ENCODE peak calls at places on chromosomes 5 and 9, in ten cellular contexts. W is pancreas, E is astrocyte, H is GM12865, K is esophagus squamous epithelium, X is kidney, M is NT2/D1, N is GM23248, I is lower leg skin, L is AG04450. Z is an unnamed sample.

GRCh38 chr5:172395483-172395882 is 58.8 kb downstream of the SH3PXD2B start:
- DNase-seq in N (no peak), H (no peak), I (no peak), L (no peak), X (no peak), M (no peak), E (no peak), W (no peak), K (no peak), Z (peak; percentile 68)

GRCh38 chr9:125146247-125146646 is 2.9 kb upstream of the SCAI start:
- DNase-seq in M (no peak), N (peak; percentile 45), W (no peak), I (no peak), K (no peak), H (peak; percentile 32), L (peak; percentile 87), X (no peak), E (peak; percentile 51), Z (no peak)

GRCh38 chr9:123406691-123407536 is 50.9 kb downstream of the CRB2 start:
- DNase-seq in L (no peak), K (no peak), M (peak; percentile 50), I (no peak), N (no peak), X (peak; percentile 35), H (no peak), E (peak; percentile 58), W (no peak), Z (no peak)

GRCh38 chr9:128918921-128919320 is 1.9 kb upstream of the PHYHD1 start:
- DNase-seq in W (no peak), X (no peak), H (no peak), K (no peak), E (no peak), L (no peak), N (no peak), M (no peak), I (no peak), Z (no peak)

GRCh38 chr5:133236976-133237375 is 185.2 kb downstream of the HSPA4 start:
- DNase-seq in N (no peak), M (no peak), H (no peak), L (no peak), K (no peak), W (no peak), E (no peak), I (no peak), X (no peak), Z (no peak)

GRCh38 chr9:14865206-14865605 is 45.0 kb downstream of the FREM1 start:
- DNase-seq in I (no peak), K (no peak), E (no peak), M (no peak), N (no peak), W (no peak), L (no peak), H (no peak), X (no peak), Z (no peak)

GRCh38 chr9:120439147-120439546 is 140.8 kb downstream of the CDK5RAP2 start:
- DNase-seq in N (peak; percentile 33), E (no peak), L (no peak), H (peak; percentile 13), W (no peak), I (no peak), X (no peak), M (peak; percentile 11), K (no peak), Z (peak; percentile 12)

GRCh38 chr5:58135571-58136335 is 324.1 kb downstream of the PLK2 start:
- DNase-seq in E (peak; percentile 57), L (no peak), H (no peak), I (no peak), W (no peak), N (peak; percentile 68), M (no peak), X (no peak), K (no peak), Z (no peak)

GRCh38 chr5:39616131-39616530 is 191.4 kb upstream of the DAB2 start:
- DNase-seq in K (no peak), I (no peak), H (no peak), M (no peak), L (no peak), W (no peak), X (no peak), E (no peak), N (no peak), Z (no peak)

GRCh38 chr5:67547682-67548081 is 351.1 kb upstream of the CD180 start:
- DNase-seq in L (no peak), E (no peak), N (no peak), I (no peak), X (no peak), M (no peak), H (no peak), K (no peak), W (no peak), Z (no peak)

DNA sequence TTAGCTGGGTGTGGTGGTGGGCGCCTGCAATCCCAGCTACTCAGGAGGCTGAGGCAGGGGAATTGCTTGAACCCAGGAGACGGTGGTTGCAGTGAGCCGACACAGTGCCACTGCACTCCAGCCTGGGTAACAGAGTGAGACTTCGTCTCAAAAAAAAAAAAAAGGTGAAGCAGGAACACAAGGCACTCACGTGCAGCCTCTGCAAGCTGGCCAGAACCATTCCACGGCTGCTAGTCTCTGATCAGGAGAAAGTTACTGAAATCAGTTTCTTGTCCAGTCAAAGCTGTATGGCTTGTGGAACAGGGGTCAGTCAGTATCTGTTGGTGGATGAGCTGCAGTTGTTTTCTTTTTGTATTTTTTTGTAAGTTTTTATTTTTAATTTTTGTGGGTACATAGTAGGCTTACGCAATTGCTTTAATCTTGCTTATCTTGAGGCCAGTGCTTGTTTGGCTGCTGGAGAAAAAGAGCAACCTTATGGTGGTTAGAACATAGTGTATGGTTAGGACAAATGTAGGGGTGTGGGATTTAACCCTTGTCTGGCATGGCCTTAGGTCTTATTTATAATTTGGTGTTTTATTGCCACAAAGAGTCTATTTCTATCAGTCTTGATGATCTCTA is 32.8 kb upstream of the GTF2H2C start:
- DNase-seq in N (no peak), W (no peak), H (no peak), X (no peak), E (no peak), K (no peak), L (no peak), I (no peak), M (no peak), Z (no peak)
- H3K4me3 ChIP-seq in N (no peak overlapping the region), W (no peak overlapping the region), H (no peak overlapping the region), X (no peak overlapping the region), E (no peak overlapping the region), K (no peak overlapping the region), L (no peak overlapping the region), I (no peak overlapping the region), M (no peak overlapping the region), Z (no peak overlapping the region)

GRCh38 chr5:17374973-17375844 is 122.8 kb upstream of the TAF11L2 start:
- DNase-seq in H (no peak), W (no peak), I (no peak), X (no peak), M (peak; percentile 44), N (peak; percentile 26), K (no peak), E (peak; percentile 53), L (no peak), Z (no peak)
- H3K4me3 ChIP-seq in H (no peak overlapping the region), W (no peak overlapping the region), I (no peak overlapping the region), X (no peak overlapping the region), M (peak overlapping the region; percentile 30), N (no peak overlapping the region), K (no peak overlapping the region), E (no peak overlapping the region), L (peak overlapping the region; percentile 25), Z (no peak overlapping the region)

GRCh38 chr5:80246995-80247729 is 8.7 kb downstream of the SERINC5 start:
- DNase-seq in L (no peak), H (peak; percentile 41), E (peak; percentile 97), N (peak; percentile 98), K (no peak), W (peak; percentile 42), I (peak; percentile 69), X (no peak), M (no peak), Z (no peak)

GRCh38 chr5:80248378-80248777 is 7.5 kb downstream of the SERINC5 start:
- DNase-seq in E (no peak), M (no peak), K (no peak), L (no peak), X (no peak), I (no peak), H (no peak), W (no peak), N (no peak), Z (no peak)

GRCh38 chr5:80243567-80243966 is 12.3 kb downstream of the SERINC5 start:
- DNase-seq in M (no peak), L (no peak), H (no peak), X (no peak), W (no peak), K (no peak), I (no peak), N (no peak), E (no peak), Z (no peak)

GRCh38 chr5:80242849-80243248 is 13.0 kb downstream of the SERINC5 start:
- DNase-seq in K (no peak), X (no peak), H (no peak), N (no peak), I (no peak), W (no peak), M (no peak), L (no peak), E (no peak), Z (no peak)

DNA sequence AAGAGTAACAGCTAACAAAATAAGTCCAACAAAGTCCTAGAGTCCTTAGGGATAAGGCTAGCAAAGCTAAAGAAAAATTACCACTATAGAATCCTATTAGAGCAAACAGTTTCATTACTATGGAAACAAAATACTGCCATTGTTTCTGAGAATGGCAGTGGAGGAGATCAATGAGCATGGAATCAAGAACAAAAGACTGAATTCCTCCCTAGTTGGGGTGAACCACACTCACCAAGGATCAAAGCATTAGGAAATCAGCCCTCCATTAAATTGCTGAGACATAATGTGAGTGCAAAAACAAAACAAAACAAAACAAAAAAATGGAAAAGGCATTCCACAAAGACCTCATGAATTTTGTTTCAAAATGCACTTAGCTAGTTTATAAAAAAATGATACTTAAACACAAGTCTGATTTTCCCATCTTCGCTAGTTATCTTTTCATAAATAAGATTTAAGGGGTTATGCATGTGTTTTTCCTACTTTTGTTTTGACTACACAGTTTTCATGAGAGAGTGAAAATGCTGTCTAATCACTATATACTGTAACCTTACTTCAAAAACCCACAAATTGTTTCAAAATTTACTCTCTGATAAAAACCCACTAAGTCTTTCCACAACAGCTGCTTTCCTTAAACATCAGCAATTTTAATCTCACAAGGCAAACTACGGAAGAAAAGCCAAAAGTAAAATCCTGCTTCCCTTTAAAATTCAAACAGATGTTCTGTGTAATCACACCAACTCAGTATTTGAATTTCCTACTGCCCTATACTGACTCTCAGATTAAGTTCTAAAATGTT is 9.7 kb downstream of the SERINC5 start:
- DNase-seq in M (peak; percentile 66), E (peak; percentile 71), W (no peak), H (no peak), L (no peak), N (peak; percentile 53), X (no peak), K (no peak), I (no peak), Z (no peak)
- H3K4me3 ChIP-seq in M (no peak overlapping the region), E (peak overlapping the region; percentile 49), W (no peak overlapping the region), H (no peak overlapping the region), L (peak overlapping the region; percentile 10), N (peak overlapping the region; percentile 64), X (no peak overlapping the region), K (no peak overlapping the region), I (no peak overlapping the region), Z (no peak overlapping the region)

DNA sequence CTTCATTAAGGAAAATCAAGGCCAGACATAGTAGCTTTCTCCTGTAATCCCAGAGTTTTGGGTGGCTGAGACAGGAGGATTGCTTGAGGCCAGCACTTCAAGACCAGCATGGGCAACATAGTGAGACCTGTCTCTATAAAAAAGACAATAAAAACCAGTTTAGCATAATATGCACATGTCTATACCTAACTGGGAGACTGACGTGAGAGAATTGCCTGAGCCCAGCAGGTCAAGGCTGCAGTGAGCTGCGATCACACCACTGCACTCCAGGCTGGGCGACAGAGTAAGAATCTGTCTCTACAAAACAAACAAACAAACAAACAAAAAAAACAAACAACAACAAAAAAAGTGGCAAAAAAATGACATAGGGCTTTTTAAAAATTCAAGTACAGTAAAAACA is 820.8 kb downstream of the MTRR start:
- DNase-seq in K (no peak), W (no peak), M (no peak), E (no peak), X (no peak), H (no peak), L (no peak), N (no peak), I (no peak), Z (no peak)
- H3K4me3 ChIP-seq in K (no peak overlapping the region), W (no peak overlapping the region), M (no peak overlapping the region), E (no peak overlapping the region), X (no peak overlapping the region), H (no peak overlapping the region), L (no peak overlapping the region), N (no peak overlapping the region), I (no peak overlapping the region), Z (no peak overlapping the region)

Z was measured in Jurkat, Clone E6-1.